ENCODE peak calls at places on chromosome 2, in ten cellular contexts. S is activated CD8-positive, alpha-beta memory T cell treated with anti-CD3 and anti-CD28 coated beads for 48 hours; G is type B pancreatic cell; O is NCI-H2081; A is activated T-cell treated with anti-CD3 and anti-CD28 coated beads, Interleukin-2, amount 50 U/mL, for 4 hours; E is amniotic stem cell; J is posterior vena cava; N is iris pigment epithelial cell; T is CD4-positive, alpha-beta T cell; V is AG10803. M is an unnamed sample.

GRCh38 chr2:57207191-57207590 is 839.4 kb upstream of the VRK2 start:
- DNase-seq in S (no peak), G (no peak), O (no peak), A (no peak), E (no peak), J (no peak), N (peak), T (no peak), V (no peak), M (no peak)

GRCh38 chr2:84912984-84913383 is 7.5 kb downstream of the TMSB10 start:
- DNase-seq in S (no peak), G (no peak), O (no peak), A (no peak), E (no peak), J (no peak), N (no peak), T (no peak), V (no peak), M (no peak)

GRCh38 chr2:217897816-217898806 is 104.7 kb downstream of the TNS1 start:
- DNase-seq in S (no peak), G (no peak), O (no peak), A (no peak), E (no peak), J (peak), N (no peak), T (no peak), V (no peak), M (no peak)

GRCh38 chr2:88729061-88729745 is 37.7 kb downstream of the RPIA start:
- DNase-seq in S (no peak), G (no peak), O (no peak), A (no peak), E (no peak), J (no peak), N (peak), T (no peak), V (peak), M (no peak)

GRCh38 chr2:227862741-227863588 is 8.5 kb upstream of the DAW1 start:
- DNase-seq in S (no peak), G (no peak), O (no peak), A (no peak), E (peak), J (peak), N (peak), T (no peak), V (peak), M (no peak)

GRCh38 chr2:203636896-203637818 is 69.3 kb upstream of the CD28 start:
- DNase-seq in S (no peak), G (no peak), O (no peak), A (no peak), E (no peak), J (no peak), N (peak), T (no peak), V (peak), M (no peak)

GRCh38 chr2:160551259-160551658 is 57.7 kb upstream of the RBMS1 start:
- DNase-seq in S (no peak), G (no peak), O (no peak), A (no peak), E (no peak), J (no peak), N (no peak), T (no peak), V (peak), M (no peak)

GRCh38 chr2:119024568-119024967 is 82.6 kb downstream of the MARCO start:
- DNase-seq in S (no peak), G (no peak), O (no peak), A (no peak), E (no peak), J (no peak), N (no peak), T (no peak), V (no peak), M (no peak)

GRCh38 chr2:178119181-178119922 is 7.1 kb downstream of the RBM45 start:
- DNase-seq in S (no peak), G (no peak), O (no peak), A (no peak), E (no peak), J (no peak), N (no peak), T (no peak), V (no peak), M (no peak)

GRCh38 chr2:37820471-37820991 is 104.6 kb upstream of the RMDN2 start:
- DNase-seq in S (no peak), G (no peak), O (no peak), A (no peak), E (no peak), J (no peak), N (no peak), T (no peak), V (peak), M (no peak)

M was measured in naive thymus-derived CD8-positive, alpha-beta T cell.